ENCODE peak calls at places on chromosomes 13 and 19, in five cellular contexts. One of them, this sample, is unnamed.

GRCh38 chr13:85816413-85816812 is 17.2 kb upstream of the SLITRK6 start:
- DNase-seq in GM12878: no peak
- DNase-seq in SK-N-SH: no peak
- DNase-seq in K562: no peak
- DNase-seq in HepG2: no peak
- DNase-seq in this sample: no peak

GRCh38 chr13:80141114-80141849 is 199.6 kb downstream of the SPRY2 start:
- DNase-seq in GM12878: no peak
- DNase-seq in SK-N-SH: no peak
- DNase-seq in K562: no peak
- DNase-seq in HepG2: no peak
- DNase-seq in this sample: no peak

GRCh38 chr13:44364601-44365000 is 9.0 kb upstream of the SERP2 start:
- DNase-seq in SK-N-SH: no peak
- DNase-seq in GM12878: no peak
- DNase-seq in HepG2: peak; percentile 82
- DNase-seq in K562: no peak
- DNase-seq in this sample: no peak

GRCh38 chr13:102814793-102815192 is 15.9 kb downstream of the BIVM start:
- DNase-seq in HepG2: no peak
- DNase-seq in SK-N-SH: no peak
- DNase-seq in GM12878: no peak
- DNase-seq in K562: no peak
- DNase-seq in this sample: no peak

GRCh38 chr19:58570770-58571574 is 2.2 kb downstream of the MZF1 start:
- DNase-seq in HepG2: no peak
- DNase-seq in SK-N-SH: no peak
- DNase-seq in GM12878: no peak
- DNase-seq in K562: no peak
- DNase-seq in this sample: no peak

GRCh38 chr13:109785141-109785891 is 1.1 kb downstream of the IRS2 start:
- DNase-seq in GM12878: no peak
- DNase-seq in K562: no peak
- DNase-seq in HepG2: no peak
- DNase-seq in SK-N-SH: peak; percentile 47
- DNase-seq in this sample: peak; percentile 53

GRCh38 chr13:66219493-66219892 is 1010.6 kb downstream of the PCDH9 start:
- DNase-seq in SK-N-SH: no peak
- DNase-seq in HepG2: no peak
- DNase-seq in K562: no peak
- DNase-seq in GM12878: no peak
- DNase-seq in this sample: no peak

GRCh38 chr19:13152854-13153626 is 2.8 kb downstream of the IER2 start:
- DNase-seq in K562: peak; percentile 70
- DNase-seq in GM12878: peak; percentile 83
- DNase-seq in SK-N-SH: peak; percentile 92
- DNase-seq in HepG2: peak; percentile 86
- DNase-seq in this sample: peak; percentile 96

GRCh38 chr13:113849981-113850721 is 13.7 kb downstream of the GAS6 start:
- DNase-seq in GM12878: no peak
- DNase-seq in SK-N-SH: no peak
- DNase-seq in HepG2: no peak
- DNase-seq in K562: no peak
- DNase-seq in this sample: no peak

GRCh38 chr19:11264452-11265176 is 2.3 kb upstream of the DOCK6 start:
- DNase-seq in GM12878: peak; percentile 8
- DNase-seq in K562: peak; percentile 31
- DNase-seq in SK-N-SH: no peak
- DNase-seq in HepG2: peak; percentile 31
- DNase-seq in this sample: no peak

GRCh38 chr19:10835089-10835753 is 791 bp downstream of the TMED1 start:
- DNase-seq in GM12878: no peak
- DNase-seq in SK-N-SH: no peak
- DNase-seq in HepG2: no peak
- DNase-seq in K562: peak; percentile 49
- DNase-seq in this sample: no peak

GRCh38 chr13:72959643-72960042 is 99.2 kb upstream of the KLF5 start:
- DNase-seq in HepG2: no peak
- DNase-seq in SK-N-SH: no peak
- DNase-seq in GM12878: no peak
- DNase-seq in K562: no peak
- DNase-seq in this sample: no peak

GRCh38 chr19:8161135-8161646 is 11.8 kb upstream of the FBN3 start:
- DNase-seq in SK-N-SH: peak; percentile 40
- DNase-seq in HepG2: peak; percentile 65
- DNase-seq in K562: peak; percentile 68
- DNase-seq in GM12878: peak; percentile 39
- DNase-seq in this sample: no peak

GRCh38 chr19:49878744-49879070 is 1.2 kb downstream of the TBC1D17 start:
- DNase-seq in K562: no peak
- DNase-seq in SK-N-SH: no peak
- DNase-seq in HepG2: no peak
- DNase-seq in GM12878: no peak
- DNase-seq in this sample: no peak

GRCh38 chr13:97274782-97275252 is 52.7 kb downstream of the MBNL2 start:
- DNase-seq in K562: no peak
- DNase-seq in GM12878: no peak
- DNase-seq in SK-N-SH: no peak
- DNase-seq in HepG2: peak; percentile 93
- DNase-seq in this sample: no peak

GRCh38 chr19:13056052-13056660 is 46.5 kb downstream of the LYL1 start:
- DNase-seq in HepG2: no peak
- DNase-seq in K562: no peak
- DNase-seq in SK-N-SH: peak; percentile 85
- DNase-seq in GM12878: no peak
- DNase-seq in this sample: no peak

GRCh38 chr13:96816874-96817273 is 177.4 kb downstream of the OXGR1 start:
- DNase-seq in GM12878: no peak
- DNase-seq in K562: no peak
- DNase-seq in HepG2: no peak
- DNase-seq in SK-N-SH: no peak
- DNase-seq in this sample: no peak

GRCh38 chr13:79659161-79659560 is 178.2 kb downstream of the NDFIP2 start:
- DNase-seq in HepG2: no peak
- DNase-seq in K562: no peak
- DNase-seq in GM12878: no peak
- DNase-seq in SK-N-SH: peak; percentile 33
- DNase-seq in this sample: no peak

GRCh38 chr13:37029617-37030016 is 29.0 kb downstream of the EXOSC8 start:
- DNase-seq in HepG2: no peak
- DNase-seq in SK-N-SH: peak; percentile 30
- DNase-seq in GM12878: no peak
- DNase-seq in K562: no peak
- DNase-seq in this sample: no peak

GRCh38 chr13:105990256-105990958 is 545.1 kb downstream of the EFNB2 start:
- DNase-seq in K562: no peak
- DNase-seq in GM12878: no peak
- DNase-seq in SK-N-SH: no peak
- DNase-seq in HepG2: no peak
- DNase-seq in this sample: no peak

GRCh38 chr13:76934671-76935070 is 13.6 kb upstream of the ACOD1 start:
- DNase-seq in SK-N-SH: peak; percentile 8
- DNase-seq in K562: no peak
- DNase-seq in HepG2: no peak
- DNase-seq in GM12878: no peak
- DNase-seq in this sample: no peak

GRCh38 chr19:15249912-15250634 is 17.8 kb upstream of the EPHX3 start:
- DNase-seq in SK-N-SH: no peak
- DNase-seq in HepG2: no peak
- DNase-seq in K562: no peak
- DNase-seq in GM12878: no peak
- DNase-seq in this sample: no peak

GRCh38 chr13:99484405-99484981 is 16.8 kb upstream of the TM9SF2 start:
- DNase-seq in GM12878: no peak
- DNase-seq in SK-N-SH: no peak
- DNase-seq in HepG2: no peak
- DNase-seq in K562: no peak
- DNase-seq in this sample: peak; percentile 84
- TF ChIP-seq REST in GM12878: no peak
- TF ChIP-seq REST in SK-N-SH: no peak
- TF ChIP-seq REST in HepG2: no peak
- TF ChIP-seq REST in K562: no peak
- TF ChIP-seq REST in this sample: peak; percentile 45

GRCh38 chr19:29016926-29017760 is 195.8 kb downstream of the UQCRFS1 start:
- DNase-seq in HepG2: no peak
- DNase-seq in SK-N-SH: no peak
- DNase-seq in GM12878: no peak
- DNase-seq in K562: no peak
- DNase-seq in this sample: no peak

GRCh38 chr19:29013988-29014387 is 199.0 kb downstream of the UQCRFS1 start:
- DNase-seq in GM12878: no peak
- DNase-seq in HepG2: no peak
- DNase-seq in SK-N-SH: no peak
- DNase-seq in K562: no peak
- DNase-seq in this sample: no peak

GRCh38 chr19:29016353-29016752 is 196.6 kb downstream of the UQCRFS1 start:
- DNase-seq in HepG2: no peak
- DNase-seq in SK-N-SH: no peak
- DNase-seq in GM12878: no peak
- DNase-seq in K562: no peak
- DNase-seq in this sample: no peak

GRCh38 chr19:29014857-29015436 is 198.0 kb downstream of the UQCRFS1 start:
- DNase-seq in HepG2: no peak
- DNase-seq in SK-N-SH: no peak
- DNase-seq in K562: no peak
- DNase-seq in GM12878: no peak
- DNase-seq in this sample: no peak

DNA sequence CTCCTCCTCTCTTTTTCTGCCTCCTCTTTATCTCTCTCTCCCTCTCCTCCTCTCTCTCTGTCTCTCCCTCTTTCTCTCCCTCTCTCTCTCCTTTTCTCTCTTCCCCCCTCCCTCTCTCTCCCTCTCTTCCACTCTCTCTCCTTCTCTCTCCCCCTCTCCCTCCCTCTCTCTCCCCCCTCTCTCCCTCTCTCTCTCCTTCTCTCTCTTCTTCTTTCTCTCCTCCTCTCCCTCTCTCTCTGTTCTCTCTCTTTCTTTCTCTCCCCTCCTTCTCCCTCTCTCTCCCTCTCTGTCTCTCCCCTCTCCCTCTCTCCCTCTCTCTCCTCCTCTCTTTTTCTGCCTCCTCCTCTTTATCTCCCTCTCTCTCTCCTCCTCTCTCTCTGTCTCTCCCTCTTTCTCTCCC is 197.4 kb downstream of the UQCRFS1 start:
- DNase-seq in SK-N-SH: no peak
- DNase-seq in HepG2: no peak
- DNase-seq in K562: no peak
- DNase-seq in GM12878: no peak
- DNase-seq in this sample: no peak
- TF ChIP-seq GABPA in SK-N-SH: no peak
- TF ChIP-seq GABPA in HepG2: no peak
- TF ChIP-seq GABPA in K562: no peak
- TF ChIP-seq GABPA in GM12878: no peak
- TF ChIP-seq GABPA in this sample: no peak

DNA sequence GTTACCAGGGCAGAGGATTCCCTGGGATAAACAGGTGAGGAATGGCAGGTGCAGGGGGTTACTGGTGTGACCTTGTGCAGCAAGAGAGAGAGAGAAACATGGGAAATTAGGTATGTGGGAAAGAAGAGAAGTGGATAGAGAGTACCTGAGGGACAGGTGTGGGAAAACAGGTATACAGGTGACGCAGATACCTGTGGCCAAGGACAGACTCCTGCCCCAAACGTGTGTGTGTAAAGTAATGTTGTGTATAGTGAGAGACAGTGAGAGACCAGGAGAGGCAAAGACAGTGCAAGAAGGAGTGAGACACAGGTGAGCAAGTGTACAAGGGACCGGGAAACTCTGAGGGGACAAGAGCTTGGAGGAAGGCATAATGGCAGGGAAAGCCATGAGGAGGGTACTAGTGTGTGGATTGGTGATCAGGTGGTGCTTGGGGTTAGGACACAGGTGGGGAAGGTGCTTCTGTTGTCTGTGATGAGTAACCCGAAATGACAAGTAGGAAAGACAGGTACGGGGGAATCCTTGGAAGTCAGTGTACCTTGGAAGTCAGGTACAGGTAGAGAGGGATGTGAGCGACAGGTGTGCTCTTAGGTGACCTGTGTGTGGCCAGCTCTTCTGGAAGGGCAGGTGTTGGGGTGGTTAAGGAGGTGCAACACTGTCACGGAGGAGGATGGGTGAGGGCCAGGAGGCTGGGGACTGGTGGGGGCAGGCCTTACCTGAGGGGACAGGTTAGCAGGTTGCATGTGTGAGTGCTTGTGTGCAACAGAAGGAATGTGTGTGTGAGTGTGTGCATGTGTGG is 2.8 kb downstream of the ERFL start:
- DNase-seq in HepG2: no peak
- DNase-seq in SK-N-SH: no peak
- DNase-seq in K562: no peak
- DNase-seq in GM12878: no peak
- DNase-seq in this sample: no peak
- TF ChIP-seq REST in HepG2: no peak
- TF ChIP-seq REST in SK-N-SH: no peak
- TF ChIP-seq REST in K562: no peak
- TF ChIP-seq REST in GM12878: no peak
- TF ChIP-seq REST in this sample: no peak

GRCh38 chr13:30143671-30144400 is 163.5 kb downstream of the KATNAL1 start:
- DNase-seq in GM12878: no peak
- DNase-seq in HepG2: no peak
- DNase-seq in SK-N-SH: no peak
- DNase-seq in K562: no peak
- DNase-seq in this sample: no peak

GRCh38 chr13:30147380-30147779 is 160.0 kb downstream of the KATNAL1 start:
- DNase-seq in GM12878: no peak
- DNase-seq in K562: no peak
- DNase-seq in HepG2: no peak
- DNase-seq in SK-N-SH: no peak
- DNase-seq in this sample: no peak

GRCh38 chr13:30148171-30148754 is 159.1 kb downstream of the KATNAL1 start:
- DNase-seq in HepG2: no peak
- DNase-seq in SK-N-SH: no peak
- DNase-seq in GM12878: no peak
- DNase-seq in K562: no peak
- DNase-seq in this sample: no peak

GRCh38 chr13:30148791-30149190 is 158.6 kb downstream of the KATNAL1 start:
- DNase-seq in SK-N-SH: no peak
- DNase-seq in GM12878: no peak
- DNase-seq in HepG2: no peak
- DNase-seq in K562: no peak
- DNase-seq in this sample: no peak

DNA sequence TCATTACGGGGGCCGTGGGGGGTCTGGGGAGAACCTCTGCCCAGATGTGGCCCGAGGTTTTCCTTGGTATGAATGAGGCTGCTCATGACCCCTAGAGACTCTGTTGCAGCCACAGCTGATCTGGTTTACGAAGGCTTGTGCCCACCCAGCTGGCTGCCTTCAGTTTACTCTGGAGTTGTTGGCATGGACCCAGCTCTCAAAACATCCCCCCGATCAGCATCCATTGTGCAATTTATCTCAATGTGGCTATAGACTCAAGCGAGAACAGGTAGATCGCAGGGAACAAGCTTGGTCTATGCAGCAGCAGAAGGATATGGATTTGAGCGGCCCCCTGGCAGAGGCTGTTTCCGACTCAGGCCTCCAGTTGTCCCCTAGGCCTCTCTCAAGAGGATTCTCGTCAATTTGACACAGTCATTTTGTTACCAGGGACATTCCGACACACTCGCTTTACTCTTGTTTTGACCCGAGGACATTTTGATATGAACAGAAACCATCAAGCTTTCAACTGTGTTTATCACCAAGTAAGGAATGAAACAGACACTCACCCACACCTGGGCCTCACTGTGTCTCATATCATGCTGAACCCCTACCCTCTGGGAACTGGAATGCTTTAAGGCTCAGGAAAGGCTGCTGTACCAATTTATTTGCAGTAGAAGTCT is 161.5 kb downstream of the KATNAL1 start:
- DNase-seq in GM12878: peak; percentile 87
- DNase-seq in K562: no peak
- DNase-seq in SK-N-SH: no peak
- DNase-seq in HepG2: no peak
- DNase-seq in this sample: no peak
- TF ChIP-seq GABPA in GM12878: peak; percentile 41
- TF ChIP-seq GABPA in K562: no peak
- TF ChIP-seq GABPA in SK-N-SH: no peak
- TF ChIP-seq GABPA in HepG2: no peak
- TF ChIP-seq GABPA in this sample: no peak

This sample was measured in HL-60.